ENCODE peak calls at places on chromosome 13, in six cellular contexts. X is GM23248, M is OCI-LY7, F is HCT116, D is PC-3, P is GM23338. B is an unnamed sample.

GRCh38 chr13:48576448-48576993 is 43.6 kb upstream of the RCBTB2 start:
- DNase-seq in F (no peak), M (no peak), X (no peak), D (no peak), P (no peak), B (no peak)

GRCh38 chr13:24148414-24149305 is 11.9 kb upstream of the SPATA13 start:
- DNase-seq in D (peak; percentile 98), F (peak; percentile 96), P (peak; percentile 72), M (no peak), X (peak; percentile 98), B (no peak)

GRCh38 chr13:94657167-94657566 is 55.2 kb downstream of the SOX21 start:
- DNase-seq in D (peak; percentile 33), M (no peak), F (no peak), P (no peak), X (peak; percentile 65), B (no peak)

GRCh38 chr13:74325106-74325505 is 190.9 kb upstream of the KLF12 start:
- DNase-seq in M (no peak), P (no peak), F (no peak), X (peak; percentile 59), D (peak; percentile 90), B (no peak)

GRCh38 chr13:66965146-66965545 is 265.0 kb downstream of the PCDH9 start:
- DNase-seq in D (no peak), P (no peak), F (no peak), M (no peak), X (no peak), B (no peak)

GRCh38 chr13:47841131-47841530 is 159.9 kb downstream of the SUCLA2 start:
- DNase-seq in M (no peak), D (no peak), F (no peak), X (no peak), P (no peak), B (no peak)

GRCh38 chr13:48405865-48406264 is 7.0 kb downstream of the LPAR6 start:
- DNase-seq in X (peak; percentile 23), M (no peak), D (no peak), P (no peak), F (no peak), B (no peak)

GRCh38 chr13:22592515-22592914 is 588.3 kb upstream of the SGCG start:
- DNase-seq in M (no peak), P (no peak), X (peak; percentile 0), F (no peak), D (no peak), B (no peak)

GRCh38 chr13:109419896-109420295 is 366.5 kb downstream of the IRS2 start:
- DNase-seq in P (no peak), X (no peak), M (no peak), F (no peak), D (no peak), B (no peak)

GRCh38 chr13:39900106-39900750 is 244.8 kb downstream of the COG6 start:
- DNase-seq in M (no peak), P (no peak), X (no peak), D (no peak), F (no peak), B (peak; percentile 24)

GRCh38 chr13:102091231-102091630 is 310.6 kb downstream of the FGF14 start:
- DNase-seq in F (peak; percentile 4), D (peak; percentile 7), X (no peak), P (peak; percentile 90), M (no peak), B (peak; percentile 54)

GRCh38 chr13:52195052-52195837 is 35.8 kb upstream of the NEK3 start:
- DNase-seq in D (peak; percentile 9), M (no peak), P (peak; percentile 93), X (peak; percentile 75), F (no peak), B (no peak)

GRCh38 chr13:95463516-95463915 is 89.0 kb upstream of the CLDN10 start:
- DNase-seq in M (no peak), X (no peak), F (no peak), P (no peak), D (no peak), B (no peak)

DNA sequence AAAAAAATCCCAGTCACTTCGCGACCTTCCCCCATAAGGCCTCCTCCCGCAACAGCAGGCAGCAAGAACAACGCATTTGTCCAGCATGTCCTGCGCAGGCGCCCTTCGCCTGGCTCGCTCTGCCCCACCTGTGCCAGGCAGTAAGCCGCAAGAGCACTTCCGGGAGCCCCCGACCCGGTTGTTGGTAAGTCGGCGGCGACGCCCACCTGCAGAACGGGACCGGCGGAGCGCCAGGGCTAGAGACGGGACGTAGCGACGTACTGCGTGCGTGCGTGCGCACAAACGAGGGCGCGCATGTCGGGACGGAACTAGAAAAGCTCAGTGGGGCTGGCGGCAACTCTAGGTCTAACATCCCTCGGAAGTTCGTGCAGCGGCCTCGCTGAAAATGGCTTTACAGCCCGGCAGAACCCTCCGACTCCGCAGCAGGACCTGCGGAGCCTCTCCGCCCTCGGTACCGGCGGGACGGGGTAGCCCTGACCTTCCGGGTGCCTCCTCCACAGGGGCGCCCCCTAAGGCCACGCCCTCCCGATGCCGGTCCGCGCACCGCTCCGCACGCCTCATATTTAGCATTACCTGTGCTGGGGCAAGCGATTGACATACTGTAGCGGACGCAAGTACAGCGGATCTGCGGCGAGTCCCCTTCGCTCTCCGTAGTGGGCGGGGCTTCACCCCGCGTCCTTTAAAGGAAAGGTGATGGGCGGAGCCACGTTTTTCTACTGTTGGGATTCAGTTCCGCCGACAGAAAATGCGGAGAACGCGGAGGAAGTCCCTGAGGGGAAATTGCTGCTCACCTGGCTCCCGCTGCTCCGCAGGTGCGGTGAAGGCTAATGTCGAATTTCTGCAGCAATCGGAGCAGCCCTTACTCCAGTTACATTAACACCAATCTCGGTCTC is at the start of gene MTIF3:
- DNase-seq in P (peak; percentile 99), F (peak; percentile 95), D (peak; percentile 96), M (peak; percentile 99), X (peak; percentile 94), B (peak; percentile 99)
- H3K4me1 ChIP-seq in P (peaks cover 15% of the 10 kb centered on the region), F (peaks cover 14% of the 10 kb centered on the region), D (peaks cover 16% of the 10 kb centered on the region), M (peaks cover 57% of the 10 kb centered on the region), X (peaks cover 6% of the 10 kb centered on the region), B (peaks cover 42% of the 10 kb centered on the region)

GRCh38 chr13:45068036-45069001 is 52.0 kb upstream of the GTF2F2 start:
- DNase-seq in F (no peak), M (no peak), P (no peak), X (no peak), D (no peak), B (no peak)

GRCh38 chr13:45074721-45075120 is 45.6 kb upstream of the GTF2F2 start:
- DNase-seq in D (no peak), M (no peak), X (no peak), P (no peak), F (no peak), B (no peak)

GRCh38 chr13:45078003-45078402 is 42.3 kb upstream of the GTF2F2 start:
- DNase-seq in M (no peak), F (no peak), D (no peak), X (no peak), P (no peak), B (no peak)

GRCh38 chr13:45073809-45074208 is 46.5 kb upstream of the GTF2F2 start:
- DNase-seq in D (no peak), F (peak; percentile 7), P (peak; percentile 72), X (no peak), M (no peak), B (peak; percentile 54)
- H3K9me2 ChIP-seq in D (no peaks in the 10 kb centered on the region), F (no peaks in the 10 kb centered on the region), P (no peaks in the 10 kb centered on the region), X (no peaks in the 10 kb centered on the region), M (no peaks in the 10 kb centered on the region), B (no peaks in the 10 kb centered on the region)

GRCh38 chr13:113366031-113366588 is 2.2 kb upstream of the GRTP1 start:
- DNase-seq in P (no peak), D (no peak), M (no peak), F (no peak), X (peak; percentile 38), B (no peak)

GRCh38 chr13:113367020-113367560 is 3.2 kb upstream of the GRTP1 start:
- DNase-seq in X (no peak), M (no peak), D (no peak), F (no peak), P (no peak), B (no peak)

GRCh38 chr13:113365551-113365971 is 1.6 kb upstream of the GRTP1 start:
- DNase-seq in F (no peak), D (no peak), M (no peak), P (no peak), X (no peak), B (no peak)

GRCh38 chr13:113364933-113365371 is 1.0 kb upstream of the GRTP1 start:
- DNase-seq in P (peak; percentile 46), D (no peak), M (no peak), F (no peak), X (peak; percentile 21), B (no peak)

GRCh38 chr13:113364371-113364932 is 522 bp upstream of the GRTP1 start:
- DNase-seq in F (no peak), M (no peak), P (no peak), D (no peak), X (peak; percentile 41), B (no peak)
- H3K4me3 ChIP-seq in F (no peak overlapping the region), M (no peak overlapping the region), P (peak overlapping the region; percentile 57), D (no peak overlapping the region), X (no peak overlapping the region), B (no peak overlapping the region)

GRCh38 chr13:114145256-114145655 is 12.8 kb upstream of the RASA3 start:
- DNase-seq in X (no peak), D (no peak), M (peak; percentile 46), P (no peak), F (no peak), B (no peak)
- H3K4me1 ChIP-seq in X (no peaks in the 10 kb centered on the region), D (no peaks in the 10 kb centered on the region), M (peaks cover 35% of the 10 kb centered on the region), P (no peaks in the 10 kb centered on the region), F (peaks cover 4% of the 10 kb centered on the region), B (no peaks in the 10 kb centered on the region)

GRCh38 chr13:33945477-33945876 is 127.5 kb downstream of the RFC3 start:
- DNase-seq in F (no peak), X (no peak), D (no peak), M (no peak), P (no peak), B (no peak)
- H3K9me2 ChIP-seq in F (no peaks in the 10 kb centered on the region), X (no peaks in the 10 kb centered on the region), D (no peaks in the 10 kb centered on the region), M (no peaks in the 10 kb centered on the region), P (peaks cover 7% of the 10 kb centered on the region), B (no peaks in the 10 kb centered on the region)

GRCh38 chr13:30367296-30367695 is 55.0 kb upstream of the UBE2L5 start:
- DNase-seq in D (no peak), X (no peak), M (no peak), F (no peak), P (no peak), B (no peak)

GRCh38 chr13:30371649-30372265 is 50.5 kb upstream of the UBE2L5 start:
- DNase-seq in D (peak; percentile 69), M (peak; percentile 100), P (no peak), X (peak; percentile 86), F (peak; percentile 21), B (peak; percentile 99)

GRCh38 chr13:30370146-30370545 is 52.1 kb upstream of the UBE2L5 start:
- DNase-seq in P (no peak), F (no peak), D (no peak), M (peak; percentile 55), X (no peak), B (no peak)

GRCh38 chr13:30373727-30374126 is 48.6 kb upstream of the UBE2L5 start:
- DNase-seq in D (no peak), F (no peak), X (no peak), M (peak; percentile 74), P (no peak), B (peak; percentile 83)

GRCh38 chr13:30370916-30371521 is 51.3 kb upstream of the UBE2L5 start:
- DNase-seq in D (no peak), X (no peak), P (no peak), F (no peak), M (no peak), B (no peak)
- H3K4me3 ChIP-seq in D (no peak overlapping the region), X (no peak overlapping the region), P (no peak overlapping the region), F (no peak overlapping the region), M (peak overlapping the region; percentile 51), B (peak overlapping the region; percentile 30)

GRCh38 chr13:26021516-26021915 is 30.3 kb downstream of the SHISA2 start:
- DNase-seq in P (no peak), M (no peak), F (no peak), D (peak; percentile 71), X (no peak), B (no peak)
- H3K4me1 ChIP-seq in P (peaks cover 22% of the 10 kb centered on the region), M (no peaks in the 10 kb centered on the region), F (no peaks in the 10 kb centered on the region), D (peaks cover 59% of the 10 kb centered on the region), X (peaks cover 45% of the 10 kb centered on the region), B (no peaks in the 10 kb centered on the region)

B was measured in Karpas-422.